ENCODE peak calls at places on chromosomes 13 and 19, in eight cellular contexts. Q, R, J, M, E, S, T and G are unnamed samples.

GRCh38 chr13:95418946-95419345 is 117.7 kb upstream of the ABCC4 start:
- DNase-seq in Q (no peak), R (no peak), J (no peak), M (no peak), E (no peak), S (no peak), T (no peak), G (no peak)

GRCh38 chr19:45168767-45169351 is 8.1 kb upstream of the NKPD1 start:
- DNase-seq in Q (no peak), R (no peak), J (no peak), M (no peak), E (no peak), S (no peak), T (no peak), G (no peak)

GRCh38 chr19:13143135-13143534 is 7.0 kb downstream of the STX10 start:
- DNase-seq in Q (peak; percentile 86), R (no peak), J (no peak), M (no peak), E (peak; percentile 93), S (no peak), T (no peak), G (no peak)

GRCh38 chr19:19655051-19655594 is 8.4 kb downstream of the ATP13A1 start:
- DNase-seq in Q (no peak), R (no peak), J (peak; percentile 0), M (peak; percentile 29), E (no peak), S (no peak), T (no peak), G (no peak)

GRCh38 chr13:49214917-49215376 is 5.2 kb upstream of the MLNR start:
- DNase-seq in Q (peak; percentile 37), R (no peak), J (no peak), M (peak; percentile 65), E (peak; percentile 6), S (peak; percentile 51), T (peak; percentile 42), G (no peak)

GRCh38 chr13:49858183-49858856 is 65.8 kb upstream of the KPNA3 start:
- DNase-seq in Q (peak; percentile 7), R (no peak), J (no peak), M (no peak), E (peak; percentile 99), S (no peak), T (no peak), G (no peak)

GRCh38 chr19:1551068-1552040 is 16.8 kb downstream of the MEX3D start:
- DNase-seq in Q (no peak), R (no peak), J (no peak), M (no peak), E (no peak), S (no peak), T (no peak), G (no peak)

GRCh38 chr19:32181356-32181920 is 164.0 kb upstream of the ZNF507 start:
- DNase-seq in Q (no peak), R (no peak), J (no peak), M (no peak), E (no peak), S (no peak), T (no peak), G (no peak)

GRCh38 chr13:46609052-46609451 is 56.1 kb downstream of the LRCH1 start:
- DNase-seq in Q (no peak), R (no peak), J (no peak), M (no peak), E (no peak), S (no peak), T (no peak), G (no peak)

GRCh38 chr19:41542622-41543021 is 33.3 kb upstream of the CEACAM21 start:
- DNase-seq in Q (no peak), R (no peak), J (no peak), M (no peak), E (no peak), S (no peak), T (no peak), G (no peak)

GRCh38 chr13:79648191-79648590 is 167.2 kb downstream of the NDFIP2 start:
- DNase-seq in Q (no peak), R (no peak), J (no peak), M (no peak), E (no peak), S (no peak), T (no peak), G (no peak)

GRCh38 chr13:33230178-33230881 is 55.2 kb downstream of the STARD13 start:
- DNase-seq in Q (no peak), R (no peak), J (no peak), M (no peak), E (peak; percentile 71), S (no peak), T (no peak), G (no peak)

GRCh38 chr19:40663712-40664692 is 26.4 kb downstream of the NUMBL start:
- DNase-seq in Q (peak; percentile 65), R (no peak), J (no peak), M (no peak), E (peak; percentile 61), S (peak; percentile 59), T (no peak), G (no peak)

GRCh38 chr13:60230593-60230992 is 66.9 kb upstream of the DIAPH3 start:
- DNase-seq in Q (peak; percentile 2), R (no peak), J (no peak), M (no peak), E (peak; percentile 83), S (no peak), T (no peak), G (no peak)

GRCh38 chr13:26883613-26884257 is 123.1 kb upstream of the GPR12 start:
- DNase-seq in Q (no peak), R (no peak), J (no peak), M (no peak), E (no peak), S (no peak), T (no peak), G (no peak)

GRCh38 chr13:93529961-93530360 is 303.4 kb downstream of the GPC6 start:
- DNase-seq in Q (no peak), R (no peak), J (no peak), M (no peak), E (no peak), S (no peak), T (no peak), G (no peak)

GRCh38 chr19:9791552-9792181 is 23.1 kb upstream of the ZNF846 start:
- DNase-seq in Q (peak; percentile 93), R (peak; percentile 87), J (peak; percentile 68), M (peak; percentile 97), E (peak; percentile 92), S (peak; percentile 88), T (peak; percentile 97), G (peak; percentile 98)